ENCODE peak calls at places on chromosomes 3 and 15, in four cellular contexts. W is H1, P is SK-N-SH, R is GM12878. C is an unnamed sample.

GRCh38 chr15:99015677-99016568 is 8.3 kb upstream of the PGPEP1L start:
- DNase-seq in R (no peak), W (no peak), P (peak), C (no peak)

GRCh38 chr15:74397239-74398068 is 30.0 kb upstream of the CYP11A1 start:
- DNase-seq in R (peak), P (no peak), W (no peak), C (no peak)

GRCh38 chr15:41878355-41878699 is 15.5 kb downstream of the SPTBN5 start:
- DNase-seq in W (no peak), R (no peak), P (no peak), C (no peak)

GRCh38 chr3:189508784-189509489 is 122.3 kb upstream of the TP63 start:
- DNase-seq in W (no peak), R (no peak), P (no peak), C (no peak)

GRCh38 chr3:33467786-33468185 is 27.6 kb upstream of the UBP1 start:
- DNase-seq in R (no peak), P (no peak), W (no peak), C (peak)

GRCh38 chr3:136465296-136465695 is 215.2 kb downstream of the PCCB start:
- DNase-seq in W (no peak), R (no peak), P (no peak), C (no peak)

GRCh38 chr3:146498002-146498736 is 28.8 kb upstream of the PLSCR2 start:
- DNase-seq in P (no peak), W (no peak), R (no peak), C (no peak)

GRCh38 chr15:74790080-74790916 is 8.4 kb downstream of the CSK start:
- DNase-seq in P (peak), R (no peak), W (no peak), C (no peak)

GRCh38 chr3:152849996-152850578 is 15.2 kb downstream of the P2RY1 start:
- DNase-seq in R (no peak), W (no peak), P (no peak), C (peak)

GRCh38 chr3:128702391-128702790 is 23.6 kb upstream of the RAB7A start:
- DNase-seq in R (no peak), P (peak), W (no peak), C (no peak)

GRCh38 chr3:128697336-128697735 is 28.6 kb upstream of the RAB7A start:
- DNase-seq in W (no peak), R (no peak), P (no peak), C (no peak)

GRCh38 chr3:128693696-128694095 is 32.3 kb upstream of the RAB7A start:
- DNase-seq in W (no peak), P (no peak), R (no peak), C (no peak)

GRCh38 chr3:128701342-128702212 is 24.4 kb upstream of the RAB7A start:
- DNase-seq in P (peak), R (no peak), W (no peak), C (no peak)

DNA sequence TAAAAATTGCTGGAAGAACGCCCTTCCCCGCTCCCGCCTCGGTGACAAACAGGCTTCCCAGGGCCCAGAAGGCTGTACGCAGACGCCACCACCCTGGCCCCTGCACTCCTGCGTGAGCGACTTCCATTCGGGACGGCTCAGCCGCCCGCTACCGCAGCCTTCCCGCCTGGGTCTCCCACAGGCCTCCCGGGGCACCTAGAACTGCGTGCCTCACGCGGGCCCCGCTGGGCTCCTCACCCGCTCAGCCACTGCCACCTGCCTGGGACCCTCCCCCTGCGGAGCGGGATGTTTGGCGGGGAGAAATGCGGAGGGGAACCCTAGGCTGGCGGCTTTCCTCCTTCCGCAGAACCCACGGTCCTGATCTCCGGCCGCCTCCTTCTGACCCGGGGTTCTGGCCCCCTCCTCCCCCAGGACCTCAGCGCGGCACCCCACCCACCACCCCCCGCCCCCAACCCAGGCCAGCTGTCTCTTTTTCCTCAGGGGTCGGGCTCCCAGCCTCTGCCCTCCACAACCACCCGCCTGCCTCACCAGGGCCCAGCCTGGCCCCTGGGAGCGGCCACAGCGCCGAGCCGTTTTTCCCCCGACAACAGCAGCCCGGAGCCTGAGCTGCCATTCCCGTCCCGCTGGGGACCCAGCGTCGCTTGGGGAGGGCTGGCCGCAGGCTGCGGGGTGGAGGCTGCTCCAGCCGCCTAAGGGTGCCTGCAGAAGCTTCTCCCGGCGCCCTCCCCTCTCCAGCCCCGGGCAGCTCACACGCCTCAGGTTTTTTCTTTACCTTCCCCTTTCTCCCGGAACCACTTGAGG is 27.6 kb upstream of the RAB7A start:
- DNase-seq in W (no peak), R (no peak), P (peak), C (no peak)
- TF ChIP-seq CHD2 in W (no peak), R (no peak), P (no peak), C (no peak)

GRCh38 chr3:122984007-122984406 is 43.6 kb downstream of the SEMA5B start:
- DNase-seq in R (no peak), W (no peak), P (no peak), C (no peak)
- H3K9ac ChIP-seq in R (no peak), W (no peak), P (no peak), C (no peak)

DNA sequence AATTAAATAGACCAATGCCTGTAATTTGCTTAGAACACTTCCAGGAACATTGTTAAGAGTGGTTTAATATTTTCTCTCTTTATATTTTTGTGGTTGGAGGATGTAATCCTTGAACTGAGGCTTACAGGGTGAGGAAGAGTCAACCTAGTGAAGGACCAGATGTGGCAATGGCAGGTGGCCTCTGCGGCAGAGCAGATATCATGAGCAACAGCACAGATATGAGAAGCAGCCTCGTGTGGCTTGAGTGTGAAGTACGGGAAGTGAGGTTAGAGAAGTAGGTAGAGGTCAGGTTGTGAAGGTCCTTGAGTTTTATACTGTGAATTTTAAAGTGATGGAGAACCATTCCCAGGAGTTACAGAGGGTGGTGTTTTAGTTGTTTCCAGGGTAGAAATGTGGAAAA is 417.6 kb upstream of the SUCLG2 start:
- DNase-seq in P (no peak), W (no peak), R (no peak), C (no peak)
- TF ChIP-seq NRF1 in P (no peak), W (no peak), R (no peak), C (no peak)

DNA sequence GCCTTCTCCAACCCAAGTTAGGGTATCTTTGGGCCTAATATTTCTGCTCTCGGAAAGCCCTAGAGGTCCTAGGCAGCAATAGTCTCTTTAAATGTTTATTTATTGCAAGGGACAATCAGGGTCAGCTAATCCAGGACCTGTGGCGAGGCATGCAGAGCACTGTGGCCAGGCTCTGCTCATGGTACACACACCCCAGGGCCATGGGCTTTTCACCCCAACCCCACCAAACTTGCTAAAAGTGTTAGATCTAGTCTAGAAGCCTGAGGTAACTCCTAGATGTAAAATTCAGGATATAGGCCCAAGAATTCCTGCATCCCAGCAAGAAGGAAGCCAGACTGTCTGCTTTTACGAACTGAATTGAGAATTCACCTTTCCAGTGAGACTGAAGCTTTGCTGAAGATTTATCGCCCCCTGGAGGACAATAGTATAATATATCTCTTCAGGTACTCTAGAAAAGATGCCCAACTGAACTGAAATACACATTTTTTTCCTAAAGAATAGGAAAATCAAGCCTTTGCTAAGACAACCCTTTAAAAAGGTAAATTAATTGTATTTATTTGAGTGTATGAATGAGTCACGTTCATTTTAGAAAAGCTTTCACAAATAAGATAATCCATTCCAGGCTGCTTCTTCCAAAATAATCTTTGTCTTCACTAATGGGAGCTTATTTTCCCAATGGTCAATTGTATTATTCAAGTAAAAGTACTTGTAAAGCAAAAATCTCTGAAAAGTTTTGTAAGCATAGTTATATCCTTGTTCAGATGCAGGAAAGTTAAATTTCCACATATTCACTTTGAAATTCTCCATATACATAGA is 89.8 kb downstream of the LRRC3B start:
- DNase-seq in P (peak), W (no peak), R (no peak), C (peak)
- TF ChIP-seq CHD2 in P (no peak), W (no peak), R (no peak), C (no peak)

GRCh38 chr3:112417696-112418318 is 81.5 kb downstream of the BTLA start:
- DNase-seq in R (no peak), P (no peak), W (no peak), C (no peak)
- H3K9ac ChIP-seq in R (no peak), P (no peak), W (no peak), C (no peak)

DNA sequence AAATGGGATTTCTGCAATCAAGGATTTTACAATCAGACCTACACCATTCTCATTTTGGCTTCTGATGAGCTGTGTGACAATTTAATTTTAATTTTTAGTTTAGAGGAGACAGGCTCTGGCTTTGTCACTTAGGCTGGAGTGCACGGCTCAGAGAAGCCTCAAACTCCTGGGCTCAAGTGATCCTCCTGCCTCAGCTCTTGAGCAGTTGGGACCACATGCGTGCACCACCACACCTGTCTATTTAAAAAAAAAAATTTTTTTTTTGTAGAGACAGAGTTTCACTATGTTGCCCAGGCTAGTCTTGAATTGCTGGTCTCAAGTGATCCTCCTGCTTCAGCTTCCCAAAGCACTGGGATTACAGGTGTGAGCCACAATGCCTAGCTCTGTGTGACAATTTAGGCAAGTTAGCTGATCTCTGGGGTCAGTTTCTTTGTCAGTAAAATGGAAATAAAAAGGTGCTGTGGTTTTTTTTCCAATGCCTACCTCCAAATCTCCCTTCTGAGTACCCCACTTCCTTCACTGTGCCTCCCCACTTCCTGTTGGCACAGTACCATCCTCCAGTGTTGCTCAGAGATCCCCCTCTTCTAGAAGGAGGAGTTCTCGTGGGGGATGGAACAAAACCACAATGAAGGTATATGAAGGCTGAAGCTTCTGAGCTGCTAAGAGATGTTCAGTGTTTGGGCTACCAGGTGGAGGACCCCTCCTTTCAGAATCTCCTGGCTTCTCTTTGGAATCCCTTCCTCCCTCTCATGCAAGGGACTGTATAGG is 54.1 kb upstream of the GSK3B start:
- DNase-seq in W (no peak), R (no peak), P (no peak), C (no peak)
- TF ChIP-seq NRF1 in W (no peak), R (no peak), P (no peak), C (no peak)

GRCh38 chr15:40441012-40441735 is 421 bp downstream of the BAHD1 start:
- DNase-seq in W (no peak), P (no peak), R (no peak), C (peak)
- TF ChIP-seq CHD2 in W (no peak), P (no peak), R (no peak), C (no peak)

GRCh38 chr3:165159760-165160421 is 36.3 kb downstream of the SLITRK3 start:
- DNase-seq in P (no peak), W (no peak), R (no peak), C (no peak)
- H3K9ac ChIP-seq in P (no peak), W (no peak), R (no peak), C (no peak)

C was measured in K562.